ENCODE peak calls at places on chromosomes 1 and 21, in nine cellular contexts. M is stimulated activated CD4-positive, alpha-beta T cell treated with anti-CD3 and anti-CD28 coated beads, Interleukin-15, amount 100 ng/mL, for 1 hour; C is ACHN; H is RPMI7951; J is T1000; Q is NCI-H2081; S is nephron progenitor cell; T is HFF-Myc; L is NB4. R is an unnamed sample.

GRCh38 chr1:214708321-214708960 is 105.4 kb downstream of the CENPF start:
- DNase-seq in L (no peak), H (no peak), T (no peak), Q (no peak), S (no peak), M (no peak), J (no peak), C (no peak), R (no peak)

GRCh38 chr1:29282135-29282923 is 46.0 kb downstream of the PTPRU start:
- DNase-seq in Q (no peak), H (no peak), M (no peak), C (no peak), J (no peak), S (no peak), T (no peak), L (no peak), R (no peak)

GRCh38 chr1:100038401-100039306 is 68.9 kb downstream of the SLC35A3 start:
- DNase-seq in M (peak), J (peak), L (peak), T (no peak), Q (peak), H (peak), C (peak), S (peak), R (peak)

GRCh38 chr21:31343680-31344480 is at the start of gene TIAM1:
- DNase-seq in M (no peak), C (peak), L (peak), Q (no peak), S (peak), T (no peak), J (peak), H (peak), R (no peak)

GRCh38 chr1:185412385-185413074 is 95.5 kb upstream of the IVNS1ABP start:
- DNase-seq in H (no peak), T (no peak), Q (no peak), L (no peak), M (no peak), J (no peak), S (no peak), C (no peak), R (no peak)

GRCh38 chr1:170536924-170537551 is 5.1 kb downstream of the GORAB start:
- DNase-seq in C (no peak), T (no peak), S (no peak), L (no peak), M (no peak), J (no peak), H (peak), Q (no peak), R (no peak)

GRCh38 chr1:116911779-116912469 is 2.2 kb downstream of the PTGFRN start:
- DNase-seq in S (no peak), J (no peak), M (no peak), C (no peak), L (no peak), T (no peak), Q (no peak), H (no peak), R (no peak)

GRCh38 chr1:160836561-160836960 is 26.1 kb downstream of the CD244 start:
- DNase-seq in T (no peak), J (no peak), M (no peak), C (no peak), H (no peak), Q (no peak), L (peak), S (no peak), R (no peak)

GRCh38 chr1:95636897-95637296 is 402.9 kb downstream of the RWDD3 start:
- DNase-seq in J (no peak), Q (no peak), M (no peak), S (no peak), T (no peak), C (no peak), L (no peak), H (no peak), R (no peak)

GRCh38 chr1:89347296-89347695 is 16.6 kb upstream of the GBP6 start:
- DNase-seq in M (no peak), S (no peak), H (no peak), L (no peak), T (no peak), J (no peak), C (no peak), Q (no peak), R (no peak)

GRCh38 chr21:41228006-41228370 is 60.0 kb downstream of the BACE2 start:
- DNase-seq in T (no peak), L (no peak), C (no peak), M (no peak), Q (no peak), S (no peak), J (no peak), H (no peak), R (no peak)

GRCh38 chr1:117795190-117795589 is 134.2 kb downstream of the GDAP2 start:
- DNase-seq in Q (no peak), L (no peak), S (no peak), T (peak), C (no peak), J (peak), M (no peak), H (peak), R (no peak)

GRCh38 chr1:115748396-115749130 is 20.0 kb downstream of the CASQ2 start:
- DNase-seq in Q (no peak), J (no peak), L (no peak), H (peak), C (no peak), S (no peak), M (no peak), T (no peak), R (no peak)

GRCh38 chr21:45533731-45534571 is 8.3 kb downstream of the SLC19A1 start:
- DNase-seq in J (no peak), L (no peak), C (no peak), S (no peak), H (no peak), Q (no peak), T (no peak), M (no peak), R (no peak)

GRCh38 chr1:206972725-206973124 is 2.5 kb upstream of the FCAMR start:
- DNase-seq in J (no peak), H (no peak), T (no peak), L (no peak), C (no peak), S (no peak), M (no peak), Q (no peak), R (no peak)

GRCh38 chr1:117671781-117672501 is 66.1 kb downstream of the TENT5C start:
- DNase-seq in S (peak), T (no peak), Q (no peak), L (peak), H (peak), C (no peak), J (no peak), M (no peak), R (no peak)

GRCh38 chr1:20380616-20381035 is 90.0 kb downstream of the VWA5B1 start:
- DNase-seq in L (no peak), H (peak), M (no peak), J (peak), Q (no peak), C (peak), T (peak), S (no peak), R (no peak)

GRCh38 chr1:67831850-67832513 is 1.3 kb downstream of the GNG12 start:
- DNase-seq in C (peak), Q (peak), J (peak), H (peak), T (peak), S (peak), L (peak), M (no peak), R (no peak)

GRCh38 chr1:32878183-32878582 is 7.5 kb upstream of the FNDC5 start:
- DNase-seq in J (no peak), S (no peak), C (no peak), Q (no peak), L (no peak), H (peak), T (no peak), M (no peak), R (no peak)

GRCh38 chr1:23793018-23793781 is 2.3 kb downstream of the LYPLA2 start:
- DNase-seq in T (no peak), Q (peak), S (peak), L (no peak), J (peak), C (no peak), M (no peak), H (peak), R (no peak)

GRCh38 chr1:89757532-89757931 is 63.3 kb upstream of the LRRC8D start:
- DNase-seq in C (no peak), M (no peak), J (no peak), L (peak), Q (no peak), H (no peak), S (peak), T (no peak), R (peak)

GRCh38 chr1:15762546-15762945 is 4.0 kb downstream of the FBLIM1 start:
- DNase-seq in M (no peak), T (no peak), H (peak), C (no peak), J (no peak), L (no peak), S (no peak), Q (no peak), R (no peak)

GRCh38 chr1:1430114-1430982 is 5.1 kb upstream of the VWA1 start:
- DNase-seq in L (no peak), Q (no peak), C (no peak), M (no peak), T (no peak), S (peak), H (peak), J (no peak), R (peak)

GRCh38 chr1:17255336-17255735 is 6.4 kb downstream of the PADI3 start:
- DNase-seq in Q (no peak), H (no peak), J (no peak), L (no peak), S (no peak), T (no peak), C (no peak), M (no peak), R (no peak)

GRCh38 chr1:181638004-181638403 is 154.7 kb downstream of the CACNA1E start:
- DNase-seq in J (no peak), Q (no peak), M (no peak), S (no peak), L (no peak), T (no peak), C (no peak), H (no peak), R (no peak)

GRCh38 chr21:46377789-46378188 is 53.8 kb downstream of the PCNT start:
- DNase-seq in T (no peak), M (no peak), J (no peak), S (no peak), H (no peak), C (no peak), L (no peak), Q (no peak), R (no peak)

GRCh38 chr1:212234431-212235298 is 50.5 kb upstream of the PPP2R5A start:
- DNase-seq in C (peak), Q (peak), H (peak), S (no peak), L (peak), T (peak), M (no peak), J (peak), R (peak)

GRCh38 chr1:38744452-38745350 is 114.9 kb downstream of the RRAGC start:
- DNase-seq in T (no peak), C (no peak), M (no peak), L (no peak), Q (no peak), S (no peak), J (no peak), H (no peak), R (no peak)